ENCODE peak calls at places on chromosomes 12 and 14, in seven cellular contexts. One of them, this sample, is unnamed.

GRCh38 chr12:55929306-55929791 is 1.6 kb upstream of the DGKA start:
- DNase-seq in cardiac muscle cell: no peak
- DNase-seq in dorsolateral prefrontal cortex: no peak
- DNase-seq in CD8-positive, alpha-beta T cell: peak
- DNase-seq in right lobe of liver: peak
- DNase-seq in A549: no peak
- DNase-seq in cardiac fibroblast: no peak
- DNase-seq in this sample: no peak

GRCh38 chr12:47967461-47968430 is 4.3 kb downstream of the TMEM106C start:
- DNase-seq in cardiac muscle cell: no peak
- DNase-seq in dorsolateral prefrontal cortex: no peak
- DNase-seq in CD8-positive, alpha-beta T cell: no peak
- DNase-seq in right lobe of liver: no peak
- DNase-seq in A549: no peak
- DNase-seq in cardiac fibroblast: peak
- DNase-seq in this sample: peak

GRCh38 chr12:123807670-123808069 is 45.6 kb downstream of the DNAH10 start:
- DNase-seq in cardiac muscle cell: peak
- DNase-seq in dorsolateral prefrontal cortex: no peak
- DNase-seq in CD8-positive, alpha-beta T cell: no peak
- DNase-seq in right lobe of liver: no peak
- DNase-seq in A549: no peak
- DNase-seq in cardiac fibroblast: peak
- DNase-seq in this sample: no peak

GRCh38 chr12:109679716-109680520 is 33.7 kb upstream of the FAM222A start:
- DNase-seq in cardiac muscle cell: no peak
- DNase-seq in dorsolateral prefrontal cortex: no peak
- DNase-seq in CD8-positive, alpha-beta T cell: no peak
- DNase-seq in right lobe of liver: peak
- DNase-seq in A549: no peak
- DNase-seq in cardiac fibroblast: no peak
- DNase-seq in this sample: no peak

GRCh38 chr12:113462117-113462774 is 9.4 kb downstream of the LHX5 start:
- DNase-seq in cardiac muscle cell: peak
- DNase-seq in dorsolateral prefrontal cortex: peak
- DNase-seq in CD8-positive, alpha-beta T cell: peak
- DNase-seq in right lobe of liver: peak
- DNase-seq in A549: peak
- DNase-seq in cardiac fibroblast: peak
- DNase-seq in this sample: peak

GRCh38 chr12:66035289-66035961 is 95.1 kb downstream of the LLPH start:
- DNase-seq in cardiac muscle cell: peak
- DNase-seq in dorsolateral prefrontal cortex: no peak
- DNase-seq in CD8-positive, alpha-beta T cell: no peak
- DNase-seq in right lobe of liver: no peak
- DNase-seq in A549: peak
- DNase-seq in cardiac fibroblast: peak
- DNase-seq in this sample: peak

GRCh38 chr12:122174155-122174845 is at the start of gene IL31:
- DNase-seq in cardiac muscle cell: no peak
- DNase-seq in dorsolateral prefrontal cortex: no peak
- DNase-seq in CD8-positive, alpha-beta T cell: no peak
- DNase-seq in right lobe of liver: no peak
- DNase-seq in A549: no peak
- DNase-seq in cardiac fibroblast: no peak
- DNase-seq in this sample: no peak

GRCh38 chr14:90570463-90570860 is 173.6 kb downstream of the CALM1 start:
- DNase-seq in cardiac muscle cell: no peak
- DNase-seq in dorsolateral prefrontal cortex: no peak
- DNase-seq in CD8-positive, alpha-beta T cell: no peak
- DNase-seq in right lobe of liver: no peak
- DNase-seq in A549: no peak
- DNase-seq in cardiac fibroblast: no peak
- DNase-seq in this sample: no peak

GRCh38 chr14:90611936-90612335 is 204.3 kb downstream of the TTC7B start:
- DNase-seq in cardiac muscle cell: no peak
- DNase-seq in dorsolateral prefrontal cortex: no peak
- DNase-seq in CD8-positive, alpha-beta T cell: no peak
- DNase-seq in right lobe of liver: no peak
- DNase-seq in A549: no peak
- DNase-seq in cardiac fibroblast: peak
- DNase-seq in this sample: no peak

GRCh38 chr12:53289891-53290290 is 5.5 kb upstream of the PFDN5 start:
- DNase-seq in cardiac muscle cell: no peak
- DNase-seq in dorsolateral prefrontal cortex: no peak
- DNase-seq in CD8-positive, alpha-beta T cell: no peak
- DNase-seq in right lobe of liver: no peak
- DNase-seq in A549: no peak
- DNase-seq in cardiac fibroblast: peak
- DNase-seq in this sample: no peak

GRCh38 chr12:124680863-124681778 is 113.7 kb upstream of the NCOR2 start:
- DNase-seq in cardiac muscle cell: no peak
- DNase-seq in dorsolateral prefrontal cortex: no peak
- DNase-seq in CD8-positive, alpha-beta T cell: no peak
- DNase-seq in right lobe of liver: peak
- DNase-seq in A549: peak
- DNase-seq in cardiac fibroblast: peak
- DNase-seq in this sample: peak

GRCh38 chr12:12721251-12721689 is 4.1 kb downstream of the CDKN1B start:
- DNase-seq in cardiac muscle cell: no peak
- DNase-seq in dorsolateral prefrontal cortex: no peak
- DNase-seq in CD8-positive, alpha-beta T cell: no peak
- DNase-seq in right lobe of liver: no peak
- DNase-seq in A549: no peak
- DNase-seq in cardiac fibroblast: no peak
- DNase-seq in this sample: peak
- H3K4me3 ChIP-seq in cardiac muscle cell: no peak
- H3K4me3 ChIP-seq in dorsolateral prefrontal cortex: no peak
- H3K4me3 ChIP-seq in CD8-positive, alpha-beta T cell: peak
- H3K4me3 ChIP-seq in right lobe of liver: no peak
- H3K4me3 ChIP-seq in A549: peak
- H3K4me3 ChIP-seq in cardiac fibroblast: peak
- H3K4me3 ChIP-seq in this sample: peak

DNA sequence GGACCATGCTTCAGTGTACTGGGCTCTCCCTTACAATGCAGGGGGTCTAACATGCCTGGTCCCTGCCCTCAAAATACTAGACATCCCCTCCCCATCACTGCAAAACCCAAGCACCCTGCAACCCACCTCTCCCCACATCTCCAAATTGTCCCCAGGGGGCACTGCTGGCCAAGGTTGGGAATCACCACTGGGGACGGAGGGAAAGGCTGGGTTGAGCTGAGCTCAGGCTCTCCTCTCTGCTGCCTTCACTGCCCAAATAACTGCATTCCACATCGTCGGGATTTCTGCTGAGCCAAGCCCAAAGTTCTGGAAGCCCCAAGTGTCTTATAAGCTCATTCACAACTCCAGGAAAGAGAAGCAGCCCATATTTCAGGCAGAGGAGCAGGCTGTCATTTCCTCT is 69.6 kb downstream of the NT5DC3 start:
- DNase-seq in cardiac muscle cell: peak
- DNase-seq in dorsolateral prefrontal cortex: no peak
- DNase-seq in CD8-positive, alpha-beta T cell: no peak
- DNase-seq in right lobe of liver: no peak
- DNase-seq in A549: peak
- DNase-seq in cardiac fibroblast: peak
- DNase-seq in this sample: peak
- TF ChIP-seq CTCF in cardiac muscle cell: peak
- TF ChIP-seq CTCF in dorsolateral prefrontal cortex: peak
- TF ChIP-seq CTCF in CD8-positive, alpha-beta T cell: no peak
- TF ChIP-seq CTCF in right lobe of liver: peak
- TF ChIP-seq CTCF in A549: peak
- TF ChIP-seq CTCF in cardiac fibroblast: peak
- TF ChIP-seq CTCF in this sample: peak

GRCh38 chr12:43979450-43979849 is 143.6 kb downstream of the TMEM117 start:
- DNase-seq in cardiac muscle cell: no peak
- DNase-seq in dorsolateral prefrontal cortex: no peak
- DNase-seq in CD8-positive, alpha-beta T cell: no peak
- DNase-seq in right lobe of liver: no peak
- DNase-seq in A549: no peak
- DNase-seq in cardiac fibroblast: no peak
- DNase-seq in this sample: no peak
- H3K4me3 ChIP-seq in cardiac muscle cell: no peak
- H3K4me3 ChIP-seq in dorsolateral prefrontal cortex: no peak
- H3K4me3 ChIP-seq in CD8-positive, alpha-beta T cell: no peak
- H3K4me3 ChIP-seq in right lobe of liver: no peak
- H3K4me3 ChIP-seq in A549: no peak
- H3K4me3 ChIP-seq in cardiac fibroblast: no peak
- H3K4me3 ChIP-seq in this sample: no peak

DNA sequence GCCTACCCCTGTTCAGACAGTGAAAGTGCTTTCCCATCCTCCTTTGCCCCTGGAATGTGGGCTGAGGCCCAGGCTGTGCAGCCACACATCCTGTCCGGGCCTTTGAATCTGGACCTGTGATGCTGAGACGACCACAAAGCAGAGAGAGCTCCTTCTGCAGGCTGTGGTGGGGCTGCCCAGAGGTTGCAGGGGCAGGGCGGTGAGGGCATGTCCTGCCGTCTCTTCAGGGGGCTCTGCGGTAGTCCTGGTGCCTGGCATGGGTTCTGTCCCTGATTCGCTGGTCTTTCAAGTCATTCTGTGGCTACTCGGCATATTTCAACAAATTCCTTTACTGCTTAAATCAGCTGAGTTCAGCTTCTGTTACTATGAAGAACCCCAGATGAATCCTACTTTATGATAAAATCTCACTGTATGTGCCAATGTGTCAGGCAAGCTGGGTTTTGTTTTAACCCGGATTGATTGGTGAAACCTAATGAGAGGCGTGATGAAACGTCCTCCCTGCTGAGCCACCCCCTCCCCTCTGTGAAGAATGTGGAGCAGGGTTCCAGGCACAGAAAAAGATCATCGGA is 63.4 kb upstream of the DICER1 start:
- DNase-seq in cardiac muscle cell: no peak
- DNase-seq in dorsolateral prefrontal cortex: no peak
- DNase-seq in CD8-positive, alpha-beta T cell: no peak
- DNase-seq in right lobe of liver: no peak
- DNase-seq in A549: no peak
- DNase-seq in cardiac fibroblast: peak
- DNase-seq in this sample: peak
- TF ChIP-seq CTCF in cardiac muscle cell: no peak
- TF ChIP-seq CTCF in dorsolateral prefrontal cortex: no peak
- TF ChIP-seq CTCF in CD8-positive, alpha-beta T cell: no peak
- TF ChIP-seq CTCF in right lobe of liver: no peak
- TF ChIP-seq CTCF in A549: no peak
- TF ChIP-seq CTCF in cardiac fibroblast: no peak
- TF ChIP-seq CTCF in this sample: no peak

This sample was measured in fibroblast of villous mesenchyme.